ENCODE peak calls at places on chromosomes 2 and 18, in nine cellular contexts. H is body of pancreas, Z is right lobe of liver, U is A549, O is HepG2, E is suprapubic skin, A is gastrocnemius medialis, B is uterus, P is GM12891. X is an unnamed sample.

GRCh38 chr2:75199428-75200011 is at the start of gene TACR1:
- DNase-seq in Z (peak; percentile 62), B (peak; percentile 45), A (peak; percentile 6), O (peak; percentile 41), P (peak; percentile 47), U (peak; percentile 86), H (peak; percentile 62), E (peak; percentile 71), X (peak; percentile 61)

GRCh38 chr2:55843096-55843991 is 80.2 kb downstream of the EFEMP1 start:
- DNase-seq in B (no peak), E (no peak), O (peak; percentile 59), A (no peak), P (no peak), H (peak; percentile 72), Z (no peak), U (peak; percentile 95), X (no peak)

GRCh38 chr18:63451774-63452173 is 25.0 kb upstream of the SERPINB5 start:
- DNase-seq in Z (no peak), O (no peak), H (no peak), E (no peak), B (no peak), P (no peak), U (no peak), A (no peak), X (no peak)

GRCh38 chr2:136448435-136448834 is 316.9 kb upstream of the THSD7B start:
- DNase-seq in H (no peak), B (no peak), U (no peak), E (no peak), A (no peak), Z (no peak), O (no peak), P (no peak), X (no peak)

GRCh38 chr18:37251679-37252078 is 313.9 kb downstream of the CELF4 start:
- DNase-seq in Z (no peak), B (no peak), E (peak; percentile 30), P (no peak), H (peak; percentile 11), O (no peak), A (no peak), U (peak; percentile 14), X (no peak)

GRCh38 chr2:190679813-190680591 is 31.1 kb downstream of the NAB1 start:
- DNase-seq in Z (peak; percentile 50), E (no peak), O (peak; percentile 28), A (no peak), P (no peak), H (peak; percentile 53), B (peak; percentile 22), U (peak; percentile 71), X (no peak)

GRCh38 chr2:177078416-177078815 is 134.2 kb upstream of the HNRNPA3 start:
- DNase-seq in E (no peak), A (no peak), B (peak; percentile 81), U (peak; percentile 11), O (no peak), Z (peak; percentile 94), P (no peak), H (peak; percentile 32), X (no peak)

GRCh38 chr2:200137275-200137674 is 169.2 kb upstream of the SPATS2L start:
- DNase-seq in P (no peak), B (no peak), Z (no peak), O (no peak), H (no peak), A (no peak), U (no peak), E (no peak), X (no peak)

GRCh38 chr2:46297546-46298271 is 502 bp downstream of the EPAS1 start:
- DNase-seq in O (peak; percentile 59), B (peak; percentile 55), E (peak; percentile 84), U (peak; percentile 74), A (peak; percentile 76), P (peak; percentile 64), H (peak; percentile 91), Z (peak; percentile 96), X (peak; percentile 44)

GRCh38 chr2:154952346-154953010 is 254.0 kb downstream of the KCNJ3 start:
- DNase-seq in E (no peak), U (no peak), P (no peak), A (no peak), B (no peak), Z (no peak), H (no peak), O (no peak), X (no peak)

GRCh38 chr18:50460691-50461090 is 85.8 kb downstream of the SKA1 start:
- DNase-seq in A (no peak), E (no peak), H (no peak), O (no peak), B (no peak), Z (no peak), U (no peak), P (no peak), X (no peak)

GRCh38 chr2:9781252-9781651 is 62.0 kb upstream of the TAF1B start:
- DNase-seq in O (no peak), B (no peak), U (no peak), Z (no peak), A (no peak), E (peak; percentile 66), P (no peak), H (no peak), X (no peak)

GRCh38 chr18:75127143-75128021 is 81.6 kb downstream of the PTGR3 start:
- DNase-seq in A (no peak), O (peak; percentile 66), U (no peak), B (no peak), H (no peak), E (peak; percentile 56), Z (no peak), P (no peak), X (no peak)

GRCh38 chr2:137980459-137980858 is 16.2 kb downstream of the HNMT start:
- DNase-seq in P (no peak), Z (no peak), U (no peak), O (no peak), E (no peak), B (no peak), H (no peak), A (no peak), X (no peak)

GRCh38 chr18:9135912-9136314 is 668 bp upstream of the ANKRD12 start:
- DNase-seq in U (peak; percentile 41), Z (peak; percentile 72), P (peak; percentile 15), E (no peak), A (peak; percentile 33), O (peak; percentile 28), B (no peak), H (peak; percentile 59), X (no peak)

GRCh38 chr18:5890606-5891360 is 4.5 kb downstream of the TMEM200C start:
- DNase-seq in U (peak; percentile 29), H (peak; percentile 41), A (no peak), O (peak; percentile 11), B (peak; percentile 27), P (peak; percentile 69), Z (peak; percentile 49), E (peak; percentile 59), X (no peak)

GRCh38 chr18:67517224-67517765 is 775 bp upstream of the DSEL start:
- DNase-seq in U (no peak), B (peak; percentile 45), E (peak; percentile 66), H (peak; percentile 22), P (no peak), A (no peak), O (no peak), Z (peak; percentile 42), X (no peak)

GRCh38 chr2:42960835-42961165 is 168.4 kb upstream of the HAAO start:
- DNase-seq in H (no peak), U (no peak), E (no peak), P (no peak), B (no peak), A (no peak), O (no peak), Z (no peak), X (no peak)
- TF ChIP-seq POLR2A in H (no peak), U (no peak), E (no peak), P (no peak), B (no peak), A (no peak), O (no peak), Z (no peak), X (no peak)

DNA sequence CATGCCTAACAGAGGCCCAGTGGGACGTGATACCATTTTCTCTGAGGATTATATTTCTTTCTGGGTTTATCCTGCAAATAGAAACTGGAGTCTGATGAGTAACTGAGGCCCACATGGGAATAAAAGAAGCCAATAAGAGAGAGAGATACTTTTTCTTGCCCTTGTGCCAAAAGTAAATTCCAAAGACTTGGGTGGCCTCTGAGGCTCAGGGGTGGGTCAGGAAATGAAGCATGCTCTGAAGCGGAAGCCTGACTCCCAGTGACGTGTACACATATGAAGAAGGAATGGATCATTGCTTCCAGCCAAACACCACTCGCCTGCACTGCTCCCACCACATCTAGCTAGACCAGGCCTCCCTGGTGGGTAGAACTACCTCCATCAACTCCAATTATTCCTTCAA is 273.6 kb upstream of the NCKAP5 start:
- DNase-seq in E (no peak), Z (no peak), O (no peak), P (no peak), A (no peak), B (no peak), U (peak; percentile 72), H (peak; percentile 15), X (peak; percentile 60)
- TF ChIP-seq POLR2A in E (no peak), Z (no peak), O (no peak), P (no peak), A (no peak), B (no peak), U (no peak), H (no peak), X (no peak)

DNA sequence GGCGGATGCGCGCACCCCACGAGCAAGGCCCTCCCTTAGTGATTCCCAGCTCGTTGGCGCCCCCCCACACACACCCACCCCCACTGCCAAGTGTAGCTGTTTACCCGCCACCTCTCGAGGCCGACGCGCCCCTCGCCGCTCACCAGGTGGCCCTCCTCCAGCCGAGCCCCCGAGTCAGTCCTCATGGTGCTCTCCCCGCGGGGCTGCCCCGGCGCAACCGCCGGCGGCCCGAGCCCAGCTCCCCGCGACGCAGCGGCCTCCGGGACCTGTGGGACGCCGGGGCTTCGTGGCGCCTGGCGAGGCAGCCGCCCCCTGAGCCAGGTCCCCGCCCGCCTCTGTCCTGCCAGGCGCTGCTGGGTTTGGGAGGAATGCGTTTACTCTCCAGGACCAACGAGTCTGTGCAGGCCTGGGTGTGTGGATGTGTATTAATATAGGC is at the start of gene TMEM237:
- DNase-seq in B (peak; percentile 46), Z (peak; percentile 57), O (peak; percentile 13), A (no peak), E (peak; percentile 81), H (peak; percentile 24), U (peak; percentile 54), P (peak; percentile 51), X (peak; percentile 36)
- TF ChIP-seq POLR2A in B (no peak), Z (no peak), O (no peak), A (no peak), E (peak; percentile 56), H (no peak), U (no peak), P (no peak), X (peak; percentile 38)

DNA sequence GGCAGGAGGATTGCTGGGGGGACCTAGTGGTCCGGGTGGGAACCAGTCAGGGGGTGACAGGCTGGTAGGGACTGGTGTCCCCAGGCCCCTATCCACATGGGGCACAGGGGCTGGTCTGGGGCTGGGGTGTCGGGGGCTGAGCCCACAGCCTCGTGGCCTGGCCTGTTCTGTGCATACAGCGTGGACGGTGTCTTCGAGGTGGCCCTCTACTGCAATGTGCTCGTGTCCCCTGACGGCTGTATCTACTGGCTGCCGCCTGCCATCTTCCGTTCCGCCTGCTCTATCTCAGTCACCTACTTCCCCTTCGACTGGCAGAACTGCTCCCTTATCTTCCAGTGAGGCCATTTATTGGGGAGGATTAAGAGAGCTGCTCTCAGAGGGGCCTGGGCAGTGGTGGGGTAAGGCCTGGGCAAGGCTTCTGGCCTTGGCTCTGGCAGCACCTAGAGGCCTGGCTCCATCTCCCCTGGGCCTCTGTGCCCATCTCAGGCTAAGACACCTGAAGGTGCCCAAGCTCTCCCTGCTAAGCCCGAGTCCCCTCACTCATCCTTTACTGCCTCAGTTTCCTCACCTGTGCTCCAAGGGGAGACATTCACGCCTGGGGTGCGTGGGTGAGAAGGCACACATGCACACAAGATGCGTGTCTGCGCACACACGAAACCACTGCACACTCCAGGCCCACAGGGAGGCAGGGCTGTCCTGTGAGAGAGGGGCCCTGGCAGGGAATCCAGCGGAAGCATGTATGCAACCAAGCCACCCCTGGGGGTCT is 1.9 kb downstream of the CHRNG start:
- DNase-seq in O (no peak), B (peak; percentile 11), U (no peak), H (no peak), Z (no peak), A (no peak), E (no peak), P (no peak), X (no peak)
- TF ChIP-seq POLR2A in O (peak; percentile 17), B (no peak), U (no peak), H (no peak), Z (no peak), A (no peak), E (no peak), P (no peak), X (no peak)